ENCODE peak calls at places on chromosomes 5 and 9, in ten cellular contexts. S is colonic mucosa, C is lung, Y is brain microvascular endothelial cell, I is kidney, E is psoas muscle, Z is aorta, B is RWPE2, G is GM23248, O is heart right ventricle. T is an unnamed sample.

GRCh38 chr5:180815241-180816031 is 12.8 kb upstream of the MGAT1 start:
- DNase-seq in B (no peak), C (no peak), E (no peak), Y (no peak), S (no peak), Z (no peak), G (no peak), I (peak), O (no peak), T (no peak)

GRCh38 chr5:132437604-132438275 is 52.8 kb downstream of the IRF1 start:
- DNase-seq in C (peak), S (peak), G (peak), E (peak), B (no peak), Z (no peak), O (peak), Y (peak), I (peak), T (peak)

GRCh38 chr9:85368781-85369180 is 373.0 kb downstream of the AGTPBP1 start:
- DNase-seq in O (no peak), B (no peak), Z (no peak), G (no peak), Y (no peak), I (no peak), S (no peak), C (no peak), E (no peak), T (no peak)

GRCh38 chr5:177249761-177250537 is 53.6 kb downstream of the RAB24 start:
- DNase-seq in Y (no peak), B (no peak), E (no peak), Z (no peak), O (no peak), I (no peak), C (no peak), G (no peak), S (no peak), T (no peak)

GRCh38 chr5:10505517-10506095 is 58.3 kb upstream of the ANKRD33B start:
- DNase-seq in Y (no peak), S (no peak), I (no peak), Z (peak), E (no peak), G (no peak), B (no peak), C (no peak), O (no peak), T (no peak)

GRCh38 chr9:73423891-73424290 is 272.2 kb downstream of the ANXA1 start:
- DNase-seq in B (no peak), O (no peak), Z (no peak), S (no peak), I (no peak), E (no peak), Y (no peak), C (no peak), G (no peak), T (no peak)

GRCh38 chr5:21806943-21807342 is 1046.2 kb downstream of the CDH12 start:
- DNase-seq in S (no peak), Y (peak), G (peak), E (no peak), Z (no peak), I (no peak), C (no peak), B (no peak), O (no peak), T (no peak)

GRCh38 chr5:59893436-59894227 is at the start of gene PDE4D:
- DNase-seq in E (peak), O (peak), I (peak), C (peak), G (peak), B (peak), Z (peak), Y (peak), S (peak), T (peak)

GRCh38 chr9:4299006-4299795 is 667 bp downstream of the GLIS3 start:
- DNase-seq in O (peak), S (peak), Z (peak), C (peak), G (peak), B (no peak), I (peak), Y (peak), E (peak), T (peak)

GRCh38 chr5:72628771-72629313 is 121.6 kb upstream of the ZNF366 start:
- DNase-seq in E (no peak), Y (no peak), Z (no peak), O (no peak), S (no peak), B (no peak), C (no peak), G (no peak), I (no peak), T (no peak)

GRCh38 chr5:36606437-36607113 is at the start of gene SLC1A3:
- DNase-seq in Y (peak), O (peak), B (peak), G (peak), C (peak), Z (peak), S (peak), I (peak), E (peak), T (peak)

GRCh38 chr5:154868702-154869101 is 10.3 kb downstream of the CNOT8 start:
- DNase-seq in O (no peak), S (no peak), Z (no peak), Y (no peak), E (no peak), C (no peak), B (no peak), I (no peak), G (peak), T (no peak)

GRCh38 chr5:180352116-180352975 is 790 bp downstream of the GFPT2 start:
- DNase-seq in G (peak), O (peak), E (peak), Z (no peak), Y (no peak), S (no peak), B (peak), C (no peak), I (peak), T (peak)

GRCh38 chr9:19048966-19049871 is at the start of gene RRAGA:
- DNase-seq in I (peak), E (peak), B (peak), G (peak), Y (peak), Z (peak), S (peak), O (peak), C (peak), T (peak)

GRCh38 chr9:20804476-20805253 is 120.6 kb downstream of the FOCAD start:
- DNase-seq in O (no peak), S (no peak), C (no peak), I (no peak), Y (no peak), G (no peak), B (no peak), Z (no peak), E (no peak), T (no peak)

GRCh38 chr9:76898786-76899185 is 7.1 kb downstream of the PRUNE2 start:
- DNase-seq in Y (no peak), B (no peak), C (no peak), O (no peak), S (no peak), G (no peak), E (no peak), I (no peak), Z (no peak), T (no peak)

GRCh38 chr5:76733049-76733417 is 17.1 kb downstream of the F2R start:
- DNase-seq in Z (no peak), B (no peak), I (no peak), G (no peak), S (no peak), Y (no peak), C (no peak), O (no peak), E (no peak), T (no peak)

GRCh38 chr5:34731435-34732232 is 75.5 kb downstream of the RAI14 start:
- DNase-seq in Z (no peak), O (no peak), E (no peak), C (no peak), S (no peak), B (no peak), Y (no peak), I (no peak), G (no peak), T (no peak)

GRCh38 chr5:72613515-72613914 is 106.3 kb upstream of the ZNF366 start:
- DNase-seq in Z (no peak), G (no peak), Y (no peak), E (no peak), O (no peak), B (no peak), C (no peak), I (no peak), S (no peak), T (no peak)

GRCh38 chr9:96874947-96875459 is 20.7 kb upstream of the ZNF782 start:
- DNase-seq in S (peak), E (no peak), I (peak), Y (peak), O (no peak), B (no peak), G (peak), Z (no peak), C (no peak), T (no peak)

GRCh38 chr5:136926073-136926472 is 560.7 kb upstream of the TRPC7 start:
- DNase-seq in E (no peak), B (no peak), C (no peak), Z (no peak), I (no peak), O (no peak), S (no peak), G (no peak), Y (no peak), T (no peak)

GRCh38 chr5:93995126-93995621 is 253.8 kb upstream of the POU5F2 start:
- DNase-seq in C (no peak), Y (no peak), E (no peak), I (no peak), S (no peak), B (no peak), O (no peak), G (peak), Z (no peak), T (no peak)

GRCh38 chr5:3102531-3102930 is 351.1 kb upstream of the IRX2 start:
- DNase-seq in Z (no peak), B (no peak), I (no peak), E (no peak), O (no peak), S (no peak), G (no peak), Y (no peak), C (no peak), T (no peak)

GRCh38 chr9:135258461-135258860 is 171.0 kb downstream of the OLFM1 start:
- DNase-seq in S (no peak), G (no peak), Y (no peak), C (no peak), O (no peak), Z (no peak), B (no peak), I (no peak), E (no peak), T (no peak)
- H3K4me3 ChIP-seq in S (no peak), G (no peak), Y (no peak), C (no peak), O (no peak), Z (no peak), B (no peak), I (no peak), E (no peak), T (no peak)

DNA sequence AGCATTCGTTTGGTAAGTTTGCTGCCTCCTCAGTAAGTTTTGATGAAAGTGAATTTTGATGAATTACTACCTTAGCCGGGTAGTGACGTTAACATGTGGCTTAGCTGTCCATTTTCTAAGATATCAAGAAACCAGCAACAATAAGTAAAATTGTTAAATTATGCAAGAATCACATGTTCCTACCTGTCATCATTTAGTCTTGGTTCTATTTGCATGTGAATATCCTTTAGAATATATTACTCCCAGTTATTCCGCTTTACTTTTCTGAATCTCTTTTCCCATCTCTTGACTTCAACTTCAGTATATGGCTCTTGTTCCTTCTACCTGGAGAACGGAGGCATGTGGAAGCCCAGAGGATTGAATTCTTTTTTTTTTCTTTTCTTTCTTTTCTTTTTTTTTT is 59.4 kb downstream of the DOCK8 start:
- DNase-seq in E (no peak), I (no peak), G (no peak), B (no peak), S (no peak), Z (no peak), C (no peak), Y (no peak), O (no peak), T (no peak)
- H3K27ac ChIP-seq in E (no peak), I (no peak), G (no peak), B (no peak), S (no peak), Z (no peak), C (no peak), Y (no peak), O (no peak), T (no peak)

GRCh38 chr9:92671323-92671722 is 1.4 kb upstream of the IPPK start:
- DNase-seq in O (peak), B (no peak), C (no peak), Y (peak), Z (peak), I (peak), G (peak), S (peak), E (peak), T (peak)
- H3K4me3 ChIP-seq in O (peak), B (no peak), C (no peak), Y (peak), Z (no peak), I (peak), G (peak), S (no peak), E (peak), T (peak)

GRCh38 chr9:94993141-94993820 is 266.8 kb downstream of the AOPEP start:
- DNase-seq in C (no peak), Z (no peak), I (no peak), O (no peak), E (no peak), G (no peak), Y (no peak), B (no peak), S (no peak), T (no peak)
- H3K27ac ChIP-seq in C (no peak), Z (peak), I (peak), O (no peak), E (no peak), G (no peak), Y (no peak), B (no peak), S (no peak), T (peak)

GRCh38 chr9:89841456-89841855 is 236.6 kb downstream of the GADD45G start:
- DNase-seq in G (no peak), S (no peak), C (no peak), O (no peak), I (no peak), Y (no peak), E (no peak), B (no peak), Z (no peak), T (no peak)

GRCh38 chr9:89844075-89844474 is 239.3 kb downstream of the GADD45G start:
- DNase-seq in Y (no peak), Z (no peak), O (no peak), C (no peak), B (no peak), S (no peak), G (no peak), I (no peak), E (no peak), T (no peak)

GRCh38 chr9:89843074-89843473 is 238.3 kb downstream of the GADD45G start:
- DNase-seq in Z (no peak), E (no peak), S (no peak), B (no peak), I (no peak), C (no peak), O (no peak), G (no peak), Y (no peak), T (no peak)

GRCh38 chr9:89843591-89843990 is 238.8 kb downstream of the GADD45G start:
- DNase-seq in G (no peak), S (no peak), I (no peak), O (no peak), E (no peak), Y (no peak), Z (no peak), C (no peak), B (no peak), T (no peak)

GRCh38 chr9:89842267-89842768 is 237.5 kb downstream of the GADD45G start:
- DNase-seq in G (no peak), O (no peak), I (peak), B (no peak), E (no peak), Y (no peak), Z (no peak), S (peak), C (peak), T (no peak)
- H3K4me3 ChIP-seq in G (no peak), O (no peak), I (no peak), B (no peak), E (no peak), Y (no peak), Z (no peak), S (no peak), C (no peak), T (no peak)

DNA sequence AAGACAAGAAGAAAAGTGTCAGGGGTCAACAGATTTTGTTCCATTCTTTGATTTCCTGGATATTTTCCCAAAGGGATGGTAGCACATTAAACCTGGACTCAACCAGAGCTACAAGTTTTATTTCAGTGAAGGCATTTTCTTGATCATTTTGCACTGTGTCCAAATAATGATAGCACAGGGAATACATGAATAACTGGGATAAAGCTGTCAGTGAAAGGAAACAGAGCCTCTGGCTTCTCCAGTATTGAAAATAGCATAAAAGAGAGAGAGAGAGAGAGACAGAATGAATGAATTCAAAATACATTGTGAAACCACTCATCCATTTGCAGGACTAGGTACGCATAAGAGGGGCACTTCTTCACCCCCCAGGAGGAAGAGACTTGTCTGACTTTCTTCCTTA is 43.0 kb downstream of the SEMA5A start:
- DNase-seq in B (no peak), S (no peak), C (no peak), O (no peak), G (no peak), I (no peak), Y (no peak), E (no peak), Z (no peak), T (no peak)
- H3K27ac ChIP-seq in B (no peak), S (no peak), C (no peak), O (peak), G (no peak), I (no peak), Y (no peak), E (no peak), Z (no peak), T (no peak)

GRCh38 chr9:89421595-89421994 is 76.3 kb downstream of the SEMA4D start:
- DNase-seq in B (no peak), G (peak), Z (no peak), O (no peak), C (no peak), Y (peak), S (no peak), I (no peak), E (no peak), T (no peak)
- H3K4me3 ChIP-seq in B (no peak), G (no peak), Z (no peak), O (no peak), C (no peak), Y (no peak), S (no peak), I (no peak), E (no peak), T (no peak)

T was measured in right cardiac atrium.